ENCODE peak calls at places on chromosomes 2 and 18, in six cellular contexts. One of them, this sample, is unnamed.

GRCh38 chr18:6486313-6486712 is 71.6 kb upstream of the L3MBTL4 start:
- DNase-seq in hepatocyte: no peak
- DNase-seq in mammary epithelial cell: no peak
- DNase-seq in psoas muscle: no peak
- DNase-seq in cardiac muscle cell: no peak
- DNase-seq in CD8-positive, alpha-beta T cell: no peak
- DNase-seq in this sample: no peak

GRCh38 chr2:72538486-72538885 is 287.3 kb downstream of the EXOC6B start:
- DNase-seq in cardiac muscle cell: no peak
- DNase-seq in mammary epithelial cell: peak; percentile 4
- DNase-seq in hepatocyte: no peak
- DNase-seq in psoas muscle: no peak
- DNase-seq in CD8-positive, alpha-beta T cell: no peak
- DNase-seq in this sample: no peak

GRCh38 chr18:79898952-79899608 is 52.4 kb downstream of the SLC66A2 start:
- DNase-seq in CD8-positive, alpha-beta T cell: no peak
- DNase-seq in hepatocyte: no peak
- DNase-seq in psoas muscle: no peak
- DNase-seq in cardiac muscle cell: no peak
- DNase-seq in mammary epithelial cell: no peak
- DNase-seq in this sample: no peak

GRCh38 chr2:144267209-144267608 is 252.7 kb downstream of the ZEB2 start:
- DNase-seq in mammary epithelial cell: no peak
- DNase-seq in hepatocyte: no peak
- DNase-seq in cardiac muscle cell: no peak
- DNase-seq in CD8-positive, alpha-beta T cell: no peak
- DNase-seq in psoas muscle: no peak
- DNase-seq in this sample: no peak

GRCh38 chr2:108621689-108622681 is 87.7 kb downstream of the LIMS1 start:
- DNase-seq in hepatocyte: no peak
- DNase-seq in psoas muscle: no peak
- DNase-seq in mammary epithelial cell: no peak
- DNase-seq in cardiac muscle cell: no peak
- DNase-seq in CD8-positive, alpha-beta T cell: peak; percentile 18
- DNase-seq in this sample: no peak

GRCh38 chr2:226581661-226582060 is 218.0 kb downstream of the IRS1 start:
- DNase-seq in cardiac muscle cell: no peak
- DNase-seq in CD8-positive, alpha-beta T cell: no peak
- DNase-seq in psoas muscle: no peak
- DNase-seq in hepatocyte: no peak
- DNase-seq in mammary epithelial cell: no peak
- DNase-seq in this sample: no peak

GRCh38 chr18:10787293-10787901 is 261.6 kb downstream of the NAPG start:
- DNase-seq in hepatocyte: peak; percentile 89
- DNase-seq in psoas muscle: peak; percentile 56
- DNase-seq in CD8-positive, alpha-beta T cell: peak; percentile 78
- DNase-seq in cardiac muscle cell: peak; percentile 87
- DNase-seq in mammary epithelial cell: peak; percentile 58
- DNase-seq in this sample: peak; percentile 64

GRCh38 chr2:159362816-159363251 is 76.3 kb upstream of the WDSUB1 start:
- DNase-seq in mammary epithelial cell: peak; percentile 77
- DNase-seq in hepatocyte: peak; percentile 8
- DNase-seq in psoas muscle: no peak
- DNase-seq in cardiac muscle cell: no peak
- DNase-seq in CD8-positive, alpha-beta T cell: no peak
- DNase-seq in this sample: no peak

GRCh38 chr18:68438983-68439382 is 275.9 kb downstream of the TMX3 start:
- DNase-seq in CD8-positive, alpha-beta T cell: no peak
- DNase-seq in hepatocyte: no peak
- DNase-seq in cardiac muscle cell: no peak
- DNase-seq in mammary epithelial cell: peak; percentile 57
- DNase-seq in psoas muscle: peak; percentile 12
- DNase-seq in this sample: no peak

GRCh38 chr2:237227190-237227988 is 141.7 kb downstream of the COPS8 start:
- DNase-seq in cardiac muscle cell: no peak
- DNase-seq in mammary epithelial cell: peak; percentile 94
- DNase-seq in psoas muscle: no peak
- DNase-seq in hepatocyte: no peak
- DNase-seq in CD8-positive, alpha-beta T cell: no peak
- DNase-seq in this sample: no peak

GRCh38 chr2:84077504-84077903 is 381.6 kb downstream of the SUCLG1 start:
- DNase-seq in hepatocyte: peak; percentile 48
- DNase-seq in mammary epithelial cell: peak; percentile 39
- DNase-seq in CD8-positive, alpha-beta T cell: no peak
- DNase-seq in psoas muscle: no peak
- DNase-seq in cardiac muscle cell: peak; percentile 51
- DNase-seq in this sample: no peak

GRCh38 chr2:179322289-179322688 is 57.7 kb upstream of the SESTD1 start:
- DNase-seq in CD8-positive, alpha-beta T cell: no peak
- DNase-seq in cardiac muscle cell: no peak
- DNase-seq in hepatocyte: no peak
- DNase-seq in psoas muscle: no peak
- DNase-seq in mammary epithelial cell: no peak
- DNase-seq in this sample: no peak

GRCh38 chr2:164599954-164600589 is 21.2 kb downstream of the GRB14 start:
- DNase-seq in CD8-positive, alpha-beta T cell: no peak
- DNase-seq in hepatocyte: peak; percentile 81
- DNase-seq in psoas muscle: no peak
- DNase-seq in cardiac muscle cell: peak; percentile 86
- DNase-seq in mammary epithelial cell: peak; percentile 70
- DNase-seq in this sample: no peak

GRCh38 chr2:155377178-155377780 is 678.8 kb downstream of the KCNJ3 start:
- DNase-seq in hepatocyte: peak; percentile 30
- DNase-seq in psoas muscle: no peak
- DNase-seq in cardiac muscle cell: peak; percentile 15
- DNase-seq in CD8-positive, alpha-beta T cell: no peak
- DNase-seq in mammary epithelial cell: peak; percentile 5
- DNase-seq in this sample: no peak

DNA sequence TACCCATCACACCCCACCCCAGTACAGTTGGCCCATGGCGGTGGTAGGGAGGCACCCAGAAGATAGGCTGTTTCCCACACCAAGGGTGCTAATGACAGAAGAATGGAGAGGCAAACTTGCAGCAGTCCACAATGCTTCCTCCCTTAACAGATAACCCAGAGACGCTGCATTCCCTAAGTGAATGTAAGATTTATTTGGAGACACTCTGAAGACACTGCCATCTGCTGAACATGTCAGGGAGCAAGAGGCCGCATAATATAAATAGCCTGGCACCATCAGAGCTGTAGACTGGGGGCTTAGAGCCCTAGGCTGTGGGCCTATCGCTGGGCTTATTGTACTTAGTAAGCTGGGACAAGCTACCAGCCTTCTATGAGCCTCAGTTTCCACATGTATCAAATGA is 2.2 kb upstream of the IWS1 start:
- DNase-seq in psoas muscle: no peak
- DNase-seq in cardiac muscle cell: no peak
- DNase-seq in mammary epithelial cell: no peak
- DNase-seq in hepatocyte: no peak
- DNase-seq in CD8-positive, alpha-beta T cell: no peak
- DNase-seq in this sample: no peak
- TF ChIP-seq CTCF in psoas muscle: no peak
- TF ChIP-seq CTCF in cardiac muscle cell: no peak
- TF ChIP-seq CTCF in mammary epithelial cell: no peak
- TF ChIP-seq CTCF in hepatocyte: peak; percentile 8
- TF ChIP-seq CTCF in CD8-positive, alpha-beta T cell: no peak
- TF ChIP-seq CTCF in this sample: no peak

GRCh38 chr2:170828533-170828916 is 11.8 kb downstream of the GAD1 start:
- DNase-seq in mammary epithelial cell: no peak
- DNase-seq in cardiac muscle cell: no peak
- DNase-seq in psoas muscle: no peak
- DNase-seq in hepatocyte: no peak
- DNase-seq in CD8-positive, alpha-beta T cell: no peak
- DNase-seq in this sample: no peak

GRCh38 chr2:170824526-170825015 is 7.9 kb downstream of the GAD1 start:
- DNase-seq in CD8-positive, alpha-beta T cell: no peak
- DNase-seq in hepatocyte: no peak
- DNase-seq in psoas muscle: no peak
- DNase-seq in cardiac muscle cell: no peak
- DNase-seq in mammary epithelial cell: no peak
- DNase-seq in this sample: no peak

GRCh38 chr2:170829016-170829415 is 12.3 kb downstream of the GAD1 start:
- DNase-seq in psoas muscle: no peak
- DNase-seq in mammary epithelial cell: no peak
- DNase-seq in hepatocyte: no peak
- DNase-seq in cardiac muscle cell: no peak
- DNase-seq in CD8-positive, alpha-beta T cell: no peak
- DNase-seq in this sample: no peak

GRCh38 chr2:170823800-170824153 is 7.1 kb downstream of the GAD1 start:
- DNase-seq in hepatocyte: no peak
- DNase-seq in psoas muscle: no peak
- DNase-seq in CD8-positive, alpha-beta T cell: no peak
- DNase-seq in cardiac muscle cell: no peak
- DNase-seq in mammary epithelial cell: no peak
- DNase-seq in this sample: no peak

GRCh38 chr2:170827841-170828532 is 11.3 kb downstream of the GAD1 start:
- DNase-seq in mammary epithelial cell: no peak
- DNase-seq in CD8-positive, alpha-beta T cell: no peak
- DNase-seq in psoas muscle: no peak
- DNase-seq in cardiac muscle cell: no peak
- DNase-seq in hepatocyte: no peak
- DNase-seq in this sample: no peak
- H3K27me3 ChIP-seq in mammary epithelial cell: peaks cover 9% of the 10 kb centered on the region
- H3K27me3 ChIP-seq in CD8-positive, alpha-beta T cell: peaks cover 8% of the 10 kb centered on the region
- H3K27me3 ChIP-seq in psoas muscle: no peaks in the 10 kb centered on the region
- H3K27me3 ChIP-seq in cardiac muscle cell: peaks cover 47% of the 10 kb centered on the region
- H3K27me3 ChIP-seq in hepatocyte: peaks cover 57% of the 10 kb centered on the region
- H3K27me3 ChIP-seq in this sample: peaks cover 78% of the 10 kb centered on the region

DNA sequence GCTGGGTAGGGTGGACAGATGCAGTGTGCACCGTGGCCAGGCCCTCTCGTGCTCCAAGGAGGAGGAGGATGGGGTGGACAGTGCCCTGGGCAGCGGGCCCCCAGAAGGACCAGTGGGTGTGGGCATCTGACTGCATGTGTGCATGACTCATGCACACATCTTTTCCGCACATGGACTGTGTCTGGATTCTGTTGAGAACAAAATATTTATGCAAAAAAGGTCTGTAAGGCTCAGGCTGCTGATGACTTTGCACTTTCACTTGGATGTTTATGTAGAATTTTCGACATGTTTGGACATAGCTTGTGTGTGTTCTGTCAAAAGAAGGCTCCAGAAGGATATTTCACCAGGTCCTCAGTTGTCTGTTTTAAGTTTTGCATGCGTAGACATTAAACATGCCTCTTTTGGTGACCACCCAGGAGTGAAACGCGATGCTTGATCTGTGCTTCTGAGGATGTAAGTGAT is 45.6 kb downstream of the MTCL1 start:
- DNase-seq in cardiac muscle cell: no peak
- DNase-seq in CD8-positive, alpha-beta T cell: no peak
- DNase-seq in psoas muscle: no peak
- DNase-seq in hepatocyte: peak; percentile 60
- DNase-seq in mammary epithelial cell: no peak
- DNase-seq in this sample: no peak
- H3K4me3 ChIP-seq in cardiac muscle cell: no peak overlapping the region
- H3K4me3 ChIP-seq in CD8-positive, alpha-beta T cell: no peak overlapping the region
- H3K4me3 ChIP-seq in psoas muscle: no peak overlapping the region
- H3K4me3 ChIP-seq in hepatocyte: no peak overlapping the region
- H3K4me3 ChIP-seq in mammary epithelial cell: no peak overlapping the region
- H3K4me3 ChIP-seq in this sample: no peak overlapping the region

GRCh38 chr2:33370886-33371285 is 105.6 kb upstream of the RASGRP3 start:
- DNase-seq in mammary epithelial cell: no peak
- DNase-seq in cardiac muscle cell: no peak
- DNase-seq in psoas muscle: no peak
- DNase-seq in hepatocyte: no peak
- DNase-seq in CD8-positive, alpha-beta T cell: no peak
- DNase-seq in this sample: no peak
- TF ChIP-seq CTCF in mammary epithelial cell: no peak
- TF ChIP-seq CTCF in cardiac muscle cell: no peak
- TF ChIP-seq CTCF in psoas muscle: no peak
- TF ChIP-seq CTCF in hepatocyte: no peak
- TF ChIP-seq CTCF in CD8-positive, alpha-beta T cell: no peak
- TF ChIP-seq CTCF in this sample: no peak

GRCh38 chr2:70984576-70985282 is 6.3 kb downstream of the ANKRD53 start:
- DNase-seq in psoas muscle: peak; percentile 65
- DNase-seq in mammary epithelial cell: peak; percentile 48
- DNase-seq in cardiac muscle cell: peak; percentile 72
- DNase-seq in hepatocyte: peak; percentile 77
- DNase-seq in CD8-positive, alpha-beta T cell: peak; percentile 86
- DNase-seq in this sample: peak; percentile 54

GRCh38 chr2:70986499-70987189 is 8.0 kb downstream of the TEX261 start:
- DNase-seq in CD8-positive, alpha-beta T cell: no peak
- DNase-seq in hepatocyte: no peak
- DNase-seq in mammary epithelial cell: no peak
- DNase-seq in psoas muscle: no peak
- DNase-seq in cardiac muscle cell: no peak
- DNase-seq in this sample: no peak

GRCh38 chr2:70985956-70986355 is 7.5 kb downstream of the ANKRD53 start:
- DNase-seq in mammary epithelial cell: no peak
- DNase-seq in psoas muscle: no peak
- DNase-seq in cardiac muscle cell: no peak
- DNase-seq in CD8-positive, alpha-beta T cell: no peak
- DNase-seq in hepatocyte: no peak
- DNase-seq in this sample: no peak

GRCh38 chr2:70984228-70984575 is 5.8 kb downstream of the ANKRD53 start:
- DNase-seq in hepatocyte: no peak
- DNase-seq in mammary epithelial cell: no peak
- DNase-seq in CD8-positive, alpha-beta T cell: no peak
- DNase-seq in cardiac muscle cell: no peak
- DNase-seq in psoas muscle: no peak
- DNase-seq in this sample: no peak

DNA sequence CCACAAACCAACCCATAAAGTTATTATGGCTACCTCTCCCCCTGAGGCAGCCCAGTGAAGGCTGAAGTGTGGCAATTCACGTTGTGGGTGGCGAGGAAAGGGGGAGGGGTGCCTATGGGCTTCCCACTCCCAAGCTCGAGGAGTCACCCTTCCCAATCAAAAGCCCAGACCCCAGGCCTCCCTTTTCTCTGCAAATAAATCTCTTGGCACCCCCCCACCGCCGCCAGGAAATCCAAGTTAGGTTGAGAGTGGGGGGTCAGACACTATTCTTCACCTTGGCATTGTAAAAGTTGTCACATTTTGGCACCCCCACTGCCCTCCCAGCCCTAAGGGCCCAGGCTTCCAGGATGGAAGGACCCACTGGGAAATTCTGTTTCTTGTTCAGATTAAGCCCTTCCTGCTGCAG is 6.9 kb downstream of the ANKRD53 start:
- DNase-seq in hepatocyte: no peak
- DNase-seq in psoas muscle: no peak
- DNase-seq in mammary epithelial cell: no peak
- DNase-seq in CD8-positive, alpha-beta T cell: no peak
- DNase-seq in cardiac muscle cell: no peak
- DNase-seq in this sample: no peak
- H3K27me3 ChIP-seq in hepatocyte: no peaks in the 10 kb centered on the region
- H3K27me3 ChIP-seq in psoas muscle: no peaks in the 10 kb centered on the region
- H3K27me3 ChIP-seq in mammary epithelial cell: no peaks in the 10 kb centered on the region
- H3K27me3 ChIP-seq in CD8-positive, alpha-beta T cell: no peaks in the 10 kb centered on the region
- H3K27me3 ChIP-seq in cardiac muscle cell: no peaks in the 10 kb centered on the region
- H3K27me3 ChIP-seq in this sample: no peaks in the 10 kb centered on the region